ENCODE peak calls at places on chromosomes 13 and 19, in four cellular contexts. A is AG08396; W is Jurkat, Clone E6-1; V is stimulated activated naive CD4-positive, alpha-beta T cell treated with Interleukin-2 at 50 U/mL for 16 hours. N is an unnamed sample.

GRCh38 chr19:48551437-48552302 is at the start of gene SULT2B1:
- DNase-seq in V (no peak), A (no peak), W (no peak), N (peak; percentile 63)

GRCh38 chr13:102584423-102584822 is 12.4 kb upstream of the TPP2 start:
- DNase-seq in V (no peak), A (no peak), W (no peak), N (no peak)

GRCh38 chr13:30408319-30409101 is 13.8 kb upstream of the UBE2L5 start:
- DNase-seq in A (peak; percentile 90), W (peak; percentile 92), V (peak; percentile 95), N (peak; percentile 63)

GRCh38 chr13:75299206-75299605 is 182.8 kb downstream of the TBC1D4 start:
- DNase-seq in W (no peak), V (no peak), A (no peak), N (no peak)

GRCh38 chr13:35954207-35954560 is 177.0 kb downstream of the DCLK1 start:
- DNase-seq in V (no peak), W (no peak), A (no peak), N (no peak)

GRCh38 chr19:55461259-55461973 is at the start of gene ISOC2:
- DNase-seq in V (peak; percentile 100), A (peak; percentile 99), W (peak; percentile 99), N (peak; percentile 99)

GRCh38 chr13:20815469-20815868 is 41.7 kb upstream of the EEF1AKMT1 start:
- DNase-seq in A (no peak), V (no peak), W (no peak), N (no peak)

GRCh38 chr19:18072335-18072734 is 14.4 kb downstream of the IL12RB1 start:
- DNase-seq in W (no peak), V (no peak), A (no peak), N (no peak)

GRCh38 chr19:14004619-14005380 is 1.3 kb downstream of the RFX1 start:
- DNase-seq in W (no peak), A (peak; percentile 19), V (no peak), N (no peak)

GRCh38 chr19:54114340-54114826 is 1.1 kb downstream of the TFPT start:
- DNase-seq in V (peak; percentile 20), A (no peak), W (peak; percentile 74), N (no peak)

GRCh38 chr19:18879579-18880373 is 16.2 kb downstream of the CERS1 start:
- DNase-seq in W (peak; percentile 59), V (peak; percentile 8), A (no peak), N (peak; percentile 59)

GRCh38 chr13:51261610-51262249 is 39.5 kb downstream of the FAM124A start:
- DNase-seq in V (no peak), A (no peak), W (no peak), N (no peak)

GRCh38 chr13:110913322-110913721 is 1.5 kb downstream of the ANKRD10 start:
- DNase-seq in A (no peak), W (peak; percentile 60), V (no peak), N (peak; percentile 20)

GRCh38 chr19:35090160-35090794 is 25.3 kb upstream of the FXYD3 start:
- DNase-seq in A (peak; percentile 88), V (peak; percentile 12), W (peak; percentile 28), N (peak; percentile 88)

GRCh38 chr19:46351241-46352041 is 4.6 kb downstream of the PPP5C start:
- DNase-seq in W (peak; percentile 40), A (peak; percentile 82), V (no peak), N (peak; percentile 64)

GRCh38 chr13:110312669-110313031 is 5.6 kb downstream of the COL4A2 start:
- DNase-seq in A (peak; percentile 77), V (no peak), W (no peak), N (no peak)

GRCh38 chr19:6238256-6238642 is 41.5 kb downstream of the MLLT1 start:
- DNase-seq in W (peak; percentile 91), V (no peak), A (no peak), N (no peak)

GRCh38 chr13:103140001-103140671 is 73.9 kb upstream of the SLC10A2 start:
- DNase-seq in A (no peak), V (no peak), W (peak; percentile 27), N (peak; percentile 34)

GRCh38 chr13:95445116-95445515 is 107.4 kb upstream of the CLDN10 start:
- DNase-seq in W (no peak), V (no peak), A (no peak), N (no peak)

GRCh38 chr19:32599736-32600157 is 18.8 kb downstream of the PDCD5 start:
- DNase-seq in V (peak; percentile 9), A (peak; percentile 67), W (peak; percentile 71), N (peak; percentile 52)

GRCh38 chr13:112078879-112079526 is 12.1 kb downstream of the SOX1 start:
- DNase-seq in V (no peak), W (no peak), A (no peak), N (no peak)

GRCh38 chr13:47039106-47039505 is 142.3 kb upstream of the HTR2A start:
- DNase-seq in V (no peak), A (peak; percentile 29), W (no peak), N (peak; percentile 37)

GRCh38 chr13:94558721-94559120 is 37.2 kb downstream of the TGDS start:
- DNase-seq in W (peak; percentile 56), A (no peak), V (no peak), N (no peak)

GRCh38 chr13:112783135-112783945 is 93.5 kb downstream of the ATP11A start:
- DNase-seq in W (no peak), V (no peak), A (peak; percentile 74), N (no peak)

GRCh38 chr19:48842744-48843162 is 6.5 kb upstream of the HSD17B14 start:
- DNase-seq in A (peak; percentile 51), W (peak; percentile 47), V (peak; percentile 2), N (peak; percentile 36)

GRCh38 chr19:38852231-38853044 is 2.7 kb upstream of the HNRNPL start:
- DNase-seq in A (peak; percentile 75), V (peak; percentile 64), W (no peak), N (peak; percentile 47)

GRCh38 chr19:46719629-46720515 is 3.0 kb upstream of the PRKD2 start:
- DNase-seq in A (no peak), V (no peak), W (no peak), N (no peak)

GRCh38 chr19:33234736-33235135 is 9.1 kb upstream of the SLC7A10 start:
- DNase-seq in W (no peak), A (no peak), V (no peak), N (no peak)

GRCh38 chr19:10797078-10797477 is 38.9 kb downstream of the TMED1 start:
- DNase-seq in W (no peak), A (no peak), V (peak; percentile 51), N (no peak)

GRCh38 chr13:51923983-51924539 is 62.3 kb downstream of the CCDC70 start:
- DNase-seq in A (no peak), W (peak; percentile 23), V (no peak), N (peak; percentile 29)

GRCh38 chr19:38580080-38580479 is 37.7 kb downstream of the MAP4K1 start:
- DNase-seq in W (no peak), A (no peak), V (no peak), N (no peak)

GRCh38 chr19:4386038-4386782 is 14.1 kb downstream of the SH3GL1 start:
- DNase-seq in V (no peak), A (no peak), W (no peak), N (no peak)